ENCODE peak calls at places on chromosomes 16 and 17, in eight cellular contexts. K is RPMI7951; O is stimulated activated CD8-positive, alpha-beta memory T cell treated with anti-CD3 and anti-CD28 coated beads, Interleukin-12 subunit alpha, Interleukin-12 subunit beta, amount 100 ng/mL, for 4 hours; P is GM12864; L is NCI-H2081; R is nephron progenitor cell; Z is activated T-helper 9 cell treated with anti-CD3 and anti-CD28 coated beads, Interleukin-2, amount 50 U/mL, for 16 hours; J is NCI-H2171. M is an unnamed sample.

GRCh38 chr17:38701504-38702165 is 3.4 kb upstream of the MLLT6 start:
- DNase-seq in P (peak), R (no peak), Z (peak), O (peak), K (no peak), J (peak), L (peak), M (no peak)

GRCh38 chr17:38405654-38406053 is 22.6 kb upstream of the ARHGAP23 start:
- DNase-seq in O (no peak), J (no peak), P (no peak), R (no peak), Z (no peak), L (no peak), K (no peak), M (no peak)

GRCh38 chr16:74372953-74373846 is 2.9 kb upstream of the NPIPB15 start:
- DNase-seq in O (no peak), P (no peak), K (no peak), R (no peak), L (no peak), J (no peak), Z (no peak), M (no peak)

GRCh38 chr16:85308585-85309540 is 196.6 kb upstream of the CIBAR2 start:
- DNase-seq in P (no peak), Z (no peak), R (no peak), K (no peak), L (no peak), O (no peak), J (no peak), M (no peak)

GRCh38 chr17:61598014-61598413 is 7.0 kb upstream of the NACA2 start:
- DNase-seq in O (no peak), R (no peak), Z (no peak), J (no peak), P (no peak), K (no peak), L (no peak), M (no peak)

GRCh38 chr17:64393000-64393402 is 2.3 kb upstream of the PECAM1 start:
- DNase-seq in P (no peak), Z (no peak), L (no peak), K (no peak), O (peak), J (no peak), R (no peak), M (no peak)

GRCh38 chr16:29011112-29011511 is 26.3 kb downstream of the LAT start:
- DNase-seq in P (no peak), L (no peak), J (no peak), O (no peak), Z (no peak), R (peak), K (no peak), M (no peak)

GRCh38 chr16:85381738-85382592 is 231.2 kb upstream of the GSE1 start:
- DNase-seq in P (no peak), K (peak), R (peak), L (peak), J (no peak), Z (no peak), O (no peak), M (no peak)

GRCh38 chr16:74053784-74054306 is 242.8 kb upstream of the PSMD7 start:
- DNase-seq in O (no peak), L (no peak), R (no peak), P (no peak), K (no peak), Z (no peak), J (no peak), M (no peak)

GRCh38 chr16:12455287-12455798 is 348.3 kb downstream of the CPPED1 start:
- DNase-seq in L (peak), P (peak), R (peak), K (peak), Z (no peak), J (peak), O (no peak), M (no peak)

GRCh38 chr17:5555254-5555653 is 29.1 kb downstream of the NLRP1 start:
- DNase-seq in K (no peak), R (no peak), L (no peak), J (no peak), P (no peak), Z (no peak), O (no peak), M (no peak)

GRCh38 chr17:65712383-65713267 is 151.2 kb upstream of the AXIN2 start:
- DNase-seq in Z (no peak), K (no peak), J (no peak), P (no peak), L (no peak), R (no peak), O (no peak), M (no peak)

GRCh38 chr17:5379351-5380107 is 39.9 kb downstream of the NUP88 start:
- DNase-seq in R (no peak), K (no peak), P (no peak), L (no peak), O (no peak), J (no peak), Z (no peak), M (no peak)

GRCh38 chr17:28925912-28926365 is 23.1 kb upstream of the DHRS13 start:
- DNase-seq in K (peak), O (no peak), Z (peak), L (peak), P (no peak), R (no peak), J (no peak), M (peak)

GRCh38 chr16:78684655-78685400 is 585.4 kb downstream of the WWOX start:
- DNase-seq in P (no peak), L (no peak), J (no peak), O (no peak), Z (no peak), K (peak), R (no peak), M (no peak)

GRCh38 chr17:82020874-82021727 is 1.6 kb downstream of the CENPX start:
- DNase-seq in J (peak), Z (peak), L (peak), P (no peak), O (peak), K (peak), R (peak), M (no peak)

GRCh38 chr17:34370997-34371395 is 8.0 kb upstream of the CCL1 start:
- DNase-seq in L (no peak), R (no peak), J (no peak), P (no peak), Z (no peak), K (peak), O (no peak), M (no peak)

GRCh38 chr17:80942360-80943345 is 49.0 kb upstream of the CHMP6 start:
- DNase-seq in K (no peak), O (no peak), J (no peak), P (no peak), Z (no peak), R (no peak), L (no peak), M (no peak)

GRCh38 chr17:79844869-79845600 is 5.8 kb upstream of the CBX4 start:
- DNase-seq in R (peak), P (no peak), J (peak), O (no peak), L (peak), Z (no peak), K (peak), M (no peak)

GRCh38 chr16:67284699-67285646 is 5.6 kb downstream of the PLEKHG4 start:
- DNase-seq in K (peak), J (no peak), P (no peak), R (peak), O (no peak), L (peak), Z (no peak), M (no peak)

GRCh38 chr17:75594499-75595283 is 7.1 kb downstream of the MYO15B start:
- DNase-seq in Z (no peak), L (no peak), R (no peak), O (no peak), P (no peak), K (no peak), J (no peak), M (no peak)

GRCh38 chr16:1335211-1335971 is 1.9 kb downstream of the BAIAP3 start:
- DNase-seq in L (peak), K (no peak), O (no peak), R (no peak), J (no peak), Z (no peak), P (no peak), M (no peak)

GRCh38 chr16:3854740-3855139 is 25.8 kb downstream of the CREBBP start:
- DNase-seq in R (no peak), K (no peak), J (no peak), O (no peak), P (no peak), Z (no peak), L (no peak), M (no peak)

GRCh38 chr16:990516-991291 is 9.1 kb downstream of the SOX8 start:
- DNase-seq in J (no peak), R (no peak), P (no peak), L (no peak), K (no peak), O (no peak), Z (no peak), M (no peak)

GRCh38 chr16:65061935-65062334 is 59.9 kb downstream of the CDH11 start:
- DNase-seq in K (no peak), J (no peak), L (no peak), O (no peak), R (no peak), P (no peak), Z (no peak), M (no peak)

GRCh38 chr17:51617876-51618455 is 357.6 kb downstream of the UTP18 start:
- DNase-seq in K (peak), L (no peak), J (no peak), O (no peak), Z (no peak), P (no peak), R (no peak), M (no peak)

GRCh38 chr16:53566568-53566967 is 63.6 kb upstream of the AKTIP start:
- DNase-seq in Z (no peak), O (no peak), K (no peak), J (no peak), L (no peak), R (no peak), P (no peak), M (no peak)

GRCh38 chr17:8776861-8777260 is 18.5 kb upstream of the SPDYE4 start:
- DNase-seq in J (no peak), R (no peak), K (no peak), Z (no peak), P (no peak), L (no peak), O (no peak), M (no peak)